ENCODE peak calls at places on chromosomes 4 and X, in seven cellular contexts. One of them, this sample, is unnamed.
A peak's percentile ranks its signal among the peaks of the same experiment; 100 is the strongest.

GRCh38 chrX:155262970-155263754 is 1.1 kb downstream of the RAB39B start:
- DNase-seq in CD4-positive, CD25-positive, alpha-beta regulatory T cell: peak; percentile 48
- DNase-seq in A549: no peak
- DNase-seq in heart right ventricle: no peak
- DNase-seq in upper lobe of right lung: no peak
- DNase-seq in fibroblast of lung: no peak
- DNase-seq in CD4-positive, alpha-beta memory T cell: no peak
- DNase-seq in this sample: no peak

GRCh38 chr4:100022792-100023222 is 72.7 kb upstream of the H2AZ1 start:
- DNase-seq in A549: no peak
- DNase-seq in upper lobe of right lung: no peak
- DNase-seq in CD4-positive, CD25-positive, alpha-beta regulatory T cell: no peak
- DNase-seq in heart right ventricle: no peak
- DNase-seq in CD4-positive, alpha-beta memory T cell: no peak
- DNase-seq in fibroblast of lung: no peak
- DNase-seq in this sample: no peak

GRCh38 chr4:185774815-185775684 is 36.9 kb downstream of the SORBS2 start:
- DNase-seq in CD4-positive, alpha-beta memory T cell: no peak
- DNase-seq in CD4-positive, CD25-positive, alpha-beta regulatory T cell: no peak
- DNase-seq in A549: no peak
- DNase-seq in upper lobe of right lung: peak; percentile 73
- DNase-seq in heart right ventricle: no peak
- DNase-seq in fibroblast of lung: peak; percentile 94
- DNase-seq in this sample: no peak

GRCh38 chrX:38375888-38376287 is 23.5 kb downstream of the OTC start:
- DNase-seq in upper lobe of right lung: no peak
- DNase-seq in A549: peak; percentile 4
- DNase-seq in CD4-positive, alpha-beta memory T cell: no peak
- DNase-seq in heart right ventricle: no peak
- DNase-seq in CD4-positive, CD25-positive, alpha-beta regulatory T cell: peak; percentile 10
- DNase-seq in fibroblast of lung: no peak
- DNase-seq in this sample: no peak

GRCh38 chr4:77911842-77912450 is 49.3 kb downstream of the MRPL1 start:
- DNase-seq in fibroblast of lung: peak; percentile 5
- DNase-seq in CD4-positive, alpha-beta memory T cell: no peak
- DNase-seq in CD4-positive, CD25-positive, alpha-beta regulatory T cell: no peak
- DNase-seq in A549: no peak
- DNase-seq in upper lobe of right lung: no peak
- DNase-seq in heart right ventricle: no peak
- DNase-seq in this sample: no peak

GRCh38 chrX:150570512-150570911 is 2.1 kb downstream of the MTM1 start:
- DNase-seq in A549: no peak
- DNase-seq in CD4-positive, CD25-positive, alpha-beta regulatory T cell: peak; percentile 56
- DNase-seq in heart right ventricle: no peak
- DNase-seq in fibroblast of lung: no peak
- DNase-seq in CD4-positive, alpha-beta memory T cell: no peak
- DNase-seq in upper lobe of right lung: no peak
- DNase-seq in this sample: no peak

GRCh38 chr4:129278868-129279267 is 182.9 kb downstream of the C4orf33 start:
- DNase-seq in fibroblast of lung: no peak
- DNase-seq in CD4-positive, CD25-positive, alpha-beta regulatory T cell: no peak
- DNase-seq in upper lobe of right lung: no peak
- DNase-seq in A549: no peak
- DNase-seq in CD4-positive, alpha-beta memory T cell: no peak
- DNase-seq in heart right ventricle: no peak
- DNase-seq in this sample: no peak

GRCh38 chrX:80808160-80808735 is 1.4 kb downstream of the BRWD3 start:
- DNase-seq in CD4-positive, CD25-positive, alpha-beta regulatory T cell: peak; percentile 83
- DNase-seq in A549: peak; percentile 15
- DNase-seq in heart right ventricle: peak; percentile 63
- DNase-seq in CD4-positive, alpha-beta memory T cell: peak; percentile 85
- DNase-seq in upper lobe of right lung: peak; percentile 78
- DNase-seq in fibroblast of lung: peak; percentile 68
- DNase-seq in this sample: peak; percentile 35

GRCh38 chrX:40174594-40175415 is 77.0 kb upstream of the BCOR start:
- DNase-seq in upper lobe of right lung: peak; percentile 76
- DNase-seq in CD4-positive, alpha-beta memory T cell: no peak
- DNase-seq in fibroblast of lung: peak; percentile 66
- DNase-seq in CD4-positive, CD25-positive, alpha-beta regulatory T cell: peak; percentile 56
- DNase-seq in A549: no peak
- DNase-seq in heart right ventricle: peak; percentile 68
- DNase-seq in this sample: no peak

GRCh38 chrX:125387945-125388344 is 68.3 kb downstream of the TEX13C start:
- DNase-seq in heart right ventricle: no peak
- DNase-seq in CD4-positive, alpha-beta memory T cell: no peak
- DNase-seq in upper lobe of right lung: no peak
- DNase-seq in CD4-positive, CD25-positive, alpha-beta regulatory T cell: no peak
- DNase-seq in A549: no peak
- DNase-seq in fibroblast of lung: no peak
- DNase-seq in this sample: no peak

GRCh38 chr4:15586046-15586445 is 69.1 kb downstream of the FBXL5 start:
- DNase-seq in CD4-positive, CD25-positive, alpha-beta regulatory T cell: no peak
- DNase-seq in upper lobe of right lung: no peak
- DNase-seq in heart right ventricle: no peak
- DNase-seq in fibroblast of lung: no peak
- DNase-seq in A549: no peak
- DNase-seq in CD4-positive, alpha-beta memory T cell: no peak
- DNase-seq in this sample: no peak

GRCh38 chr4:82681759-82682158 is 116.8 kb downstream of the SCD5 start:
- DNase-seq in CD4-positive, alpha-beta memory T cell: no peak
- DNase-seq in A549: no peak
- DNase-seq in fibroblast of lung: no peak
- DNase-seq in CD4-positive, CD25-positive, alpha-beta regulatory T cell: no peak
- DNase-seq in heart right ventricle: no peak
- DNase-seq in upper lobe of right lung: no peak
- DNase-seq in this sample: no peak

GRCh38 chr4:71163317-71163716 is 169.9 kb downstream of the DCK start:
- DNase-seq in upper lobe of right lung: no peak
- DNase-seq in CD4-positive, alpha-beta memory T cell: no peak
- DNase-seq in CD4-positive, CD25-positive, alpha-beta regulatory T cell: no peak
- DNase-seq in heart right ventricle: no peak
- DNase-seq in fibroblast of lung: peak; percentile 28
- DNase-seq in A549: no peak
- DNase-seq in this sample: no peak

GRCh38 chr4:3749081-3749480 is 17.1 kb upstream of the ADRA2C start:
- DNase-seq in A549: no peak
- DNase-seq in heart right ventricle: no peak
- DNase-seq in CD4-positive, CD25-positive, alpha-beta regulatory T cell: no peak
- DNase-seq in CD4-positive, alpha-beta memory T cell: no peak
- DNase-seq in upper lobe of right lung: no peak
- DNase-seq in fibroblast of lung: no peak
- DNase-seq in this sample: no peak

GRCh38 chrX:46029777-46030176 is 515.4 kb downstream of the ZNF674 start:
- DNase-seq in fibroblast of lung: peak; percentile 4
- DNase-seq in A549: no peak
- DNase-seq in upper lobe of right lung: no peak
- DNase-seq in CD4-positive, alpha-beta memory T cell: no peak
- DNase-seq in heart right ventricle: no peak
- DNase-seq in CD4-positive, CD25-positive, alpha-beta regulatory T cell: no peak
- DNase-seq in this sample: no peak

GRCh38 chr4:73727685-73728084 is 12.7 kb upstream of the CXCL8 start:
- DNase-seq in CD4-positive, alpha-beta memory T cell: no peak
- DNase-seq in CD4-positive, CD25-positive, alpha-beta regulatory T cell: no peak
- DNase-seq in upper lobe of right lung: peak; percentile 76
- DNase-seq in fibroblast of lung: no peak
- DNase-seq in heart right ventricle: no peak
- DNase-seq in A549: no peak
- DNase-seq in this sample: no peak

GRCh38 chr4:78137538-78137937 is 80.4 kb downstream of the FRAS1 start:
- DNase-seq in A549: no peak
- DNase-seq in upper lobe of right lung: no peak
- DNase-seq in heart right ventricle: no peak
- DNase-seq in CD4-positive, CD25-positive, alpha-beta regulatory T cell: no peak
- DNase-seq in CD4-positive, alpha-beta memory T cell: no peak
- DNase-seq in fibroblast of lung: no peak
- DNase-seq in this sample: no peak

GRCh38 chr4:152103181-152103901 is 342.5 kb upstream of the GATB start:
- DNase-seq in CD4-positive, CD25-positive, alpha-beta regulatory T cell: no peak
- DNase-seq in heart right ventricle: no peak
- DNase-seq in upper lobe of right lung: no peak
- DNase-seq in CD4-positive, alpha-beta memory T cell: no peak
- DNase-seq in A549: no peak
- DNase-seq in fibroblast of lung: no peak
- DNase-seq in this sample: no peak

DNA sequence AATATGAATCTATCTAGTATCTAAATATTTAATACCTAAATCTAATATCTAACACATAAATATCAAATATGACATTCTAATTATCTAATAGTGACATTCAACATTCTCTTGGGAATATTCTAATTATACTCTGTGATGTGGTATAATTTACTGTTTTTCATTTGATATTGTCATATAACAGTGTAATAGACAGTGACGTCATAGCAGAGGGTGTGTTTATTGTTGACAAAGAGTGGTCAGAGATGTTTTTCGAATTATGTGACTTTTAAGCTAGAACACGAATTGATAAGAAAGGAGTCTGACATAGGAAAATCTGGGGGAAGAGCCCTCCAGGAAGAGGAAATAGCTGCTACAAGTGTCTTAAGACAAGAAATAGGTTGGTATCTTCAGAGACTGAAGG is 5.9 kb upstream of the MAGEC3 start:
- DNase-seq in A549: no peak
- DNase-seq in fibroblast of lung: no peak
- DNase-seq in upper lobe of right lung: no peak
- DNase-seq in heart right ventricle: no peak
- DNase-seq in CD4-positive, CD25-positive, alpha-beta regulatory T cell: no peak
- DNase-seq in CD4-positive, alpha-beta memory T cell: no peak
- DNase-seq in this sample: no peak
- H3K9me3 ChIP-seq in A549: no peaks in the 10 kb centered on the region
- H3K9me3 ChIP-seq in fibroblast of lung: no peaks in the 10 kb centered on the region
- H3K9me3 ChIP-seq in upper lobe of right lung: no peaks in the 10 kb centered on the region
- H3K9me3 ChIP-seq in heart right ventricle: no peaks in the 10 kb centered on the region
- H3K9me3 ChIP-seq in CD4-positive, CD25-positive, alpha-beta regulatory T cell: peaks cover 2% of the 10 kb centered on the region
- H3K9me3 ChIP-seq in CD4-positive, alpha-beta memory T cell: no peaks in the 10 kb centered on the region
- H3K9me3 ChIP-seq in this sample: no peaks in the 10 kb centered on the region

GRCh38 chrX:44951572-44952067 is 78.6 kb downstream of the KDM6A start:
- DNase-seq in CD4-positive, alpha-beta memory T cell: no peak
- DNase-seq in fibroblast of lung: no peak
- DNase-seq in A549: no peak
- DNase-seq in upper lobe of right lung: no peak
- DNase-seq in CD4-positive, CD25-positive, alpha-beta regulatory T cell: no peak
- DNase-seq in heart right ventricle: no peak
- DNase-seq in this sample: no peak

GRCh38 chrX:44952329-44953027 is 79.5 kb downstream of the KDM6A start:
- DNase-seq in CD4-positive, alpha-beta memory T cell: no peak
- DNase-seq in heart right ventricle: no peak
- DNase-seq in fibroblast of lung: no peak
- DNase-seq in upper lobe of right lung: no peak
- DNase-seq in A549: no peak
- DNase-seq in CD4-positive, CD25-positive, alpha-beta regulatory T cell: no peak
- DNase-seq in this sample: no peak

GRCh38 chrX:44953734-44954502 is 80.9 kb downstream of the KDM6A start:
- DNase-seq in A549: no peak
- DNase-seq in heart right ventricle: no peak
- DNase-seq in CD4-positive, alpha-beta memory T cell: no peak
- DNase-seq in fibroblast of lung: no peak
- DNase-seq in CD4-positive, CD25-positive, alpha-beta regulatory T cell: no peak
- DNase-seq in upper lobe of right lung: no peak
- DNase-seq in this sample: no peak

GRCh38 chrX:44958480-44958879 is 85.5 kb downstream of the KDM6A start:
- DNase-seq in A549: no peak
- DNase-seq in CD4-positive, alpha-beta memory T cell: no peak
- DNase-seq in fibroblast of lung: no peak
- DNase-seq in heart right ventricle: no peak
- DNase-seq in CD4-positive, CD25-positive, alpha-beta regulatory T cell: no peak
- DNase-seq in upper lobe of right lung: no peak
- DNase-seq in this sample: no peak

GRCh38 chrX:44954562-44954961 is 81.6 kb downstream of the KDM6A start:
- DNase-seq in A549: no peak
- DNase-seq in CD4-positive, alpha-beta memory T cell: no peak
- DNase-seq in fibroblast of lung: peak; percentile 10
- DNase-seq in heart right ventricle: no peak
- DNase-seq in upper lobe of right lung: no peak
- DNase-seq in CD4-positive, CD25-positive, alpha-beta regulatory T cell: no peak
- DNase-seq in this sample: no peak
- H3K9me3 ChIP-seq in A549: no peaks in the 10 kb centered on the region
- H3K9me3 ChIP-seq in CD4-positive, alpha-beta memory T cell: no peaks in the 10 kb centered on the region
- H3K9me3 ChIP-seq in fibroblast of lung: no peaks in the 10 kb centered on the region
- H3K9me3 ChIP-seq in heart right ventricle: no peaks in the 10 kb centered on the region
- H3K9me3 ChIP-seq in upper lobe of right lung: no peaks in the 10 kb centered on the region
- H3K9me3 ChIP-seq in CD4-positive, CD25-positive, alpha-beta regulatory T cell: no peaks in the 10 kb centered on the region
- H3K9me3 ChIP-seq in this sample: no peaks in the 10 kb centered on the region

GRCh38 chrX:57270980-57271379 is 15.5 kb upstream of the FAAH2 start:
- DNase-seq in A549: no peak
- DNase-seq in CD4-positive, CD25-positive, alpha-beta regulatory T cell: no peak
- DNase-seq in heart right ventricle: no peak
- DNase-seq in fibroblast of lung: no peak
- DNase-seq in CD4-positive, alpha-beta memory T cell: no peak
- DNase-seq in upper lobe of right lung: no peak
- DNase-seq in this sample: no peak
- H3K9me3 ChIP-seq in A549: no peaks in the 10 kb centered on the region
- H3K9me3 ChIP-seq in CD4-positive, CD25-positive, alpha-beta regulatory T cell: peaks cover 4% of the 10 kb centered on the region
- H3K9me3 ChIP-seq in heart right ventricle: no peaks in the 10 kb centered on the region
- H3K9me3 ChIP-seq in fibroblast of lung: no peaks in the 10 kb centered on the region
- H3K9me3 ChIP-seq in CD4-positive, alpha-beta memory T cell: no peaks in the 10 kb centered on the region
- H3K9me3 ChIP-seq in upper lobe of right lung: no peaks in the 10 kb centered on the region
- H3K9me3 ChIP-seq in this sample: no peaks in the 10 kb centered on the region

DNA sequence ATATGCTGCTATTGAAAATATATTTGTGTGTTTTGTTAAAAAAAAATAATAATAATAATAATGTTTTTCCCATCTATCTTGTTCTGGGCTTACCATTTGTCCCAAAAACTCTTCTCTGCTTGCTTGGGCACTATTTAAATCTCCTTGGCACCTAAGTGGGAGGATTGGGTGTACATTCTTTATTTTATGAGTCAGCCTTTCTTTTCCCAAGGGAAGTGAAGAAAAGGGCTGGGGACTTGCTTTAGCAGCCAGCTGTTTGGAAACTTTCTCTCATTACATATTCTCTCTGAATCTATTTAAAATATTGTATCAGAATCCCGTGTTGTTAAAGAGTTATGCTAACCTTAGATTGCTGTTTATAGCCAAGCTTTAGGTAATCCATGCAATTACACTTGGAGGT is 2332.4 kb downstream of the ARAP2 start:
- DNase-seq in A549: no peak
- DNase-seq in CD4-positive, CD25-positive, alpha-beta regulatory T cell: no peak
- DNase-seq in fibroblast of lung: no peak
- DNase-seq in heart right ventricle: no peak
- DNase-seq in upper lobe of right lung: no peak
- DNase-seq in CD4-positive, alpha-beta memory T cell: no peak
- DNase-seq in this sample: no peak
- H3K9me3 ChIP-seq in A549: peaks cover 4% of the 10 kb centered on the region
- H3K9me3 ChIP-seq in CD4-positive, CD25-positive, alpha-beta regulatory T cell: peaks cover 9% of the 10 kb centered on the region
- H3K9me3 ChIP-seq in fibroblast of lung: no peaks in the 10 kb centered on the region
- H3K9me3 ChIP-seq in heart right ventricle: peaks cover 12% of the 10 kb centered on the region
- H3K9me3 ChIP-seq in upper lobe of right lung: no peaks in the 10 kb centered on the region
- H3K9me3 ChIP-seq in CD4-positive, alpha-beta memory T cell: no peaks in the 10 kb centered on the region
- H3K9me3 ChIP-seq in this sample: no peaks in the 10 kb centered on the region

This sample was measured in T-helper 17 cell.